ENCODE peak calls at places on chromosomes 2 and 18, in seven cellular contexts. S is HepG2, I is T-helper 2 cell, A is activated T-cell treated with anti-CD3 and anti-CD28 coated beads for 4 hours, N is lower lobe of right lung, Z is suprapubic skin, M is ELR. K is an unnamed sample.

GRCh38 chr2:216601632-216602409 is 31.4 kb upstream of the IGFBP2 start:
- DNase-seq in S (no peak), I (no peak), A (no peak), N (no peak), Z (no peak), M (no peak), K (no peak)

GRCh38 chr2:149278146-149278878 is 52.1 kb upstream of the LYPD6 start:
- DNase-seq in S (no peak), I (no peak), A (no peak), N (no peak), Z (no peak), M (peak), K (no peak)

GRCh38 chr2:149744845-149745244 is 157.3 kb upstream of the MMADHC start:
- DNase-seq in S (no peak), I (no peak), A (no peak), N (no peak), Z (no peak), M (peak), K (no peak)

GRCh38 chr18:21179590-21180220 is 62.3 kb upstream of the GREB1L start:
- DNase-seq in S (peak), I (peak), A (peak), N (no peak), Z (no peak), M (peak), K (no peak)

GRCh38 chr2:145380436-145381017 is 860.6 kb upstream of the ZEB2 start:
- DNase-seq in S (no peak), I (no peak), A (no peak), N (no peak), Z (no peak), M (peak), K (peak)

GRCh38 chr2:29164101-29164846 is 49.1 kb downstream of the CLIP4 start:
- DNase-seq in S (no peak), I (no peak), A (no peak), N (no peak), Z (no peak), M (no peak), K (no peak)

GRCh38 chr2:215465246-215465645 is 29.4 kb upstream of the FN1 start:
- DNase-seq in S (no peak), I (no peak), A (no peak), N (no peak), Z (no peak), M (peak), K (no peak)

GRCh38 chr2:232421189-232421785 is 14.6 kb downstream of the ALPG start:
- DNase-seq in S (no peak), I (no peak), A (no peak), N (peak), Z (no peak), M (no peak), K (no peak)

GRCh38 chr2:75499534-75499933 is 61.2 kb downstream of the EVA1A start:
- DNase-seq in S (no peak), I (no peak), A (no peak), N (no peak), Z (no peak), M (no peak), K (no peak)

GRCh38 chr2:144027593-144027992 is 492.3 kb downstream of the ZEB2 start:
- DNase-seq in S (no peak), I (no peak), A (no peak), N (no peak), Z (no peak), M (no peak), K (no peak)

GRCh38 chr2:177876950-177877349 is 195.6 kb downstream of the PDE11A start:
- DNase-seq in S (no peak), I (no peak), A (no peak), N (no peak), Z (no peak), M (no peak), K (no peak)

GRCh38 chr18:13271512-13271911 is 53.0 kb downstream of the LDLRAD4 start:
- DNase-seq in S (peak), I (no peak), A (no peak), N (no peak), Z (no peak), M (no peak), K (no peak)

GRCh38 chr2:96393989-96394761 is 58.6 kb downstream of the NCAPH start:
- DNase-seq in S (no peak), I (no peak), A (no peak), N (no peak), Z (no peak), M (no peak), K (no peak)

GRCh38 chr18:23499571-23499889 is 3.8 kb upstream of the RMC1 start:
- DNase-seq in S (no peak), I (no peak), A (no peak), N (no peak), Z (no peak), M (no peak), K (no peak)

GRCh38 chr2:54212456-54212855 is 43.6 kb downstream of the TSPYL6 start:
- DNase-seq in S (peak), I (no peak), A (no peak), N (no peak), Z (no peak), M (peak), K (peak)

GRCh38 chr2:238811293-238811692 is 36.6 kb upstream of the TWIST2 start:
- DNase-seq in S (no peak), I (no peak), A (no peak), N (no peak), Z (no peak), M (peak), K (no peak)

GRCh38 chr2:69163109-69163508 is 150.1 kb downstream of the ANTXR1 start:
- DNase-seq in S (no peak), I (peak), A (no peak), N (no peak), Z (no peak), M (peak), K (peak)

GRCh38 chr2:96565111-96565510 is 28.6 kb downstream of the ARID5A start:
- DNase-seq in S (no peak), I (no peak), A (no peak), N (no peak), Z (no peak), M (no peak), K (no peak)

GRCh38 chr2:147110317-147110716 is 734.5 kb upstream of the ACVR2A start:
- DNase-seq in S (no peak), I (no peak), A (no peak), N (no peak), Z (no peak), M (no peak), K (no peak)

GRCh38 chr2:195672674-195673073 is 15.6 kb downstream of the SLC39A10 start:
- DNase-seq in S (no peak), I (no peak), A (no peak), N (no peak), Z (no peak), M (peak), K (no peak)

GRCh38 chr2:61177727-61178549 is 15.9 kb downstream of the C2orf74 start:
- DNase-seq in S (peak), I (peak), A (peak), N (peak), Z (peak), M (peak), K (no peak)

GRCh38 chr2:119196301-119197124 is 27.1 kb upstream of the STEAP3 start:
- DNase-seq in S (no peak), I (no peak), A (no peak), N (no peak), Z (no peak), M (peak), K (peak)

GRCh38 chr18:10070581-10071000 is 156.8 kb downstream of the VAPA start:
- DNase-seq in S (no peak), I (no peak), A (no peak), N (no peak), Z (no peak), M (no peak), K (no peak)

GRCh38 chr2:75047907-75048625 is 89.6 kb downstream of the POLE4 start:
- DNase-seq in S (no peak), I (no peak), A (no peak), N (no peak), Z (no peak), M (peak), K (peak)

GRCh38 chr2:238305965-238306679 is 14.2 kb upstream of the TRAF3IP1 start:
- DNase-seq in S (no peak), I (no peak), A (no peak), N (no peak), Z (peak), M (no peak), K (no peak)

GRCh38 chr2:9029721-9030120 is 26.2 kb upstream of the MBOAT2 start:
- DNase-seq in S (no peak), I (no peak), A (no peak), N (no peak), Z (no peak), M (no peak), K (no peak)

GRCh38 chr2:127392133-127392827 is 4.5 kb upstream of the MAP3K2 start:
- DNase-seq in S (no peak), I (no peak), A (no peak), N (no peak), Z (no peak), M (no peak), K (peak)

GRCh38 chr2:19425419-19425818 is 67.0 kb upstream of the OSR1 start:
- DNase-seq in S (no peak), I (no peak), A (no peak), N (no peak), Z (no peak), M (no peak), K (no peak)

GRCh38 chr18:75249672-75250470 is 39.3 kb downstream of the TSHZ1 start:
- DNase-seq in S (no peak), I (peak), A (no peak), N (no peak), Z (no peak), M (no peak), K (no peak)

GRCh38 chr2:180061085-180061484 is 54.0 kb upstream of the CWC22 start:
- DNase-seq in S (no peak), I (no peak), A (no peak), N (peak), Z (no peak), M (no peak), K (no peak)

GRCh38 chr2:85266424-85267041 is 61.3 kb downstream of the TGOLN2 start:
- DNase-seq in S (peak), I (peak), A (peak), N (peak), Z (no peak), M (peak), K (peak)

GRCh38 chr2:20443276-20443920 is 3.5 kb upstream of the RHOB start:
- DNase-seq in S (peak), I (peak), A (no peak), N (no peak), Z (peak), M (peak), K (peak)

GRCh38 chr18:63195410-63196159 is 124.0 kb downstream of the BCL2 start:
- DNase-seq in S (no peak), I (no peak), A (no peak), N (no peak), Z (no peak), M (no peak), K (no peak)

GRCh38 chr18:37476182-37476581 is 89.4 kb downstream of the CELF4 start:
- DNase-seq in S (peak), I (peak), A (no peak), N (no peak), Z (no peak), M (peak), K (no peak)